ENCODE peak calls at places on chromosomes 6 and 20, in four cellular contexts. P is SK-N-SH, K is K562, S is H1. D is an unnamed sample.

GRCh38 chr6:64415936-64416335 is 780.3 kb downstream of the PHF3 start:
- DNase-seq in S (no peak), K (no peak), P (no peak), D (no peak)

GRCh38 chr20:1441133-1441532 is 25.5 kb downstream of the NSFL1C start:
- DNase-seq in P (no peak), K (no peak), S (no peak), D (no peak)

GRCh38 chr6:148790817-148791216 is 44.0 kb downstream of the UST start:
- DNase-seq in P (no peak), S (no peak), K (no peak), D (no peak)

GRCh38 chr20:59178983-59179595 is 15.5 kb downstream of the ZNF831 start:
- DNase-seq in K (no peak), P (no peak), S (no peak), D (no peak)

GRCh38 chr6:21780601-21781000 is 187.1 kb downstream of the SOX4 start:
- DNase-seq in P (no peak), K (no peak), S (no peak), D (no peak)

GRCh38 chr6:20348091-20348490 is 53.6 kb upstream of the E2F3 start:
- DNase-seq in K (no peak), S (no peak), P (no peak), D (no peak)

GRCh38 chr6:12229332-12229731 is 60.8 kb upstream of the EDN1 start:
- DNase-seq in K (no peak), P (no peak), S (no peak), D (no peak)

GRCh38 chr6:80163754-80164187 is 57.3 kb downstream of the BCKDHB start:
- DNase-seq in S (no peak), K (no peak), P (no peak), D (no peak)

GRCh38 chr20:42432485-42432884 is 757.2 kb downstream of the PTPRT start:
- DNase-seq in K (no peak), P (no peak), S (no peak), D (no peak)

GRCh38 chr20:45518282-45518681 is 2.9 kb upstream of the SPINT3 start:
- DNase-seq in S (no peak), K (no peak), P (no peak), D (no peak)

GRCh38 chr6:593139-593906 is 63.6 kb downstream of the HUS1B start:
- DNase-seq in P (peak), K (peak), S (no peak), D (peak)

GRCh38 chr20:63546256-63546655 is 1.3 kb downstream of the SRMS start:
- DNase-seq in S (no peak), K (no peak), P (no peak), D (no peak)

GRCh38 chr20:58268936-58269619 is 40.4 kb upstream of the RAB22A start:
- DNase-seq in K (peak), S (no peak), P (no peak), D (no peak)

GRCh38 chr20:35617397-35618031 is 1.9 kb downstream of the SPAG4 start:
- DNase-seq in K (peak), S (no peak), P (peak), D (peak)

GRCh38 chr20:20864346-20865096 is 152.1 kb upstream of the RALGAPA2 start:
- DNase-seq in P (no peak), K (peak), S (no peak), D (no peak)

GRCh38 chr6:76792394-76792793 is 670.9 kb downstream of the HTR1B start:
- DNase-seq in S (no peak), P (no peak), K (no peak), D (no peak)

GRCh38 chr6:107769053-107769658 is 55.0 kb downstream of the SCML4 start:
- DNase-seq in P (no peak), S (no peak), K (no peak), D (no peak)

GRCh38 chr6:45105170-45105820 is 222.8 kb upstream of the RUNX2 start:
- DNase-seq in P (no peak), S (no peak), K (no peak), D (no peak)

GRCh38 chr20:16486532-16486931 is 86.7 kb downstream of the KIF16B start:
- DNase-seq in P (no peak), K (no peak), S (no peak), D (no peak)

GRCh38 chr20:21124190-21124589 is 1.7 kb upstream of the KIZ start:
- DNase-seq in S (no peak), K (no peak), P (no peak), D (no peak)

GRCh38 chr6:1208876-1209275 is 103.0 kb upstream of the FOXQ1 start:
- DNase-seq in P (no peak), K (no peak), S (no peak), D (no peak)

GRCh38 chr20:64045346-64046011 is 4.0 kb downstream of the SOX18 start:
- DNase-seq in S (no peak), K (no peak), P (no peak), D (no peak)

GRCh38 chr6:4817551-4817950 is 41.3 kb downstream of the CDYL start:
- DNase-seq in K (no peak), S (no peak), P (no peak), D (no peak)

GRCh38 chr20:61868466-61869090 is 197.1 kb downstream of the TAF4 start:
- DNase-seq in K (no peak), P (no peak), S (no peak), D (no peak)

GRCh38 chr6:68211242-68211795 is 423.8 kb upstream of the ADGRB3 start:
- DNase-seq in S (no peak), P (no peak), K (no peak), D (no peak)

GRCh38 chr20:37245671-37246237 is 15.9 kb downstream of the GHRH start:
- DNase-seq in K (no peak), S (no peak), P (no peak), D (peak)

GRCh38 chr6:41780623-41781301 is at the start of gene PRICKLE4:
- DNase-seq in S (no peak), P (peak), K (peak), D (peak)

GRCh38 chr20:4897600-4897999 is 103.7 kb downstream of the SLC23A2 start:
- DNase-seq in S (no peak), K (no peak), P (no peak), D (no peak)

GRCh38 chr6:6740595-6740994 is 152.1 kb downstream of the LY86 start:
- DNase-seq in P (no peak), S (no peak), K (no peak), D (no peak)

GRCh38 chr6:138546733-138547185 is 47.5 kb upstream of the NHSL1 start:
- DNase-seq in S (no peak), K (no peak), P (no peak), D (no peak)

GRCh38 chr6:130409394-130410095 is 43.7 kb downstream of the TMEM200A start:
- DNase-seq in K (no peak), P (no peak), S (no peak), D (no peak)

GRCh38 chr20:58700121-58700780 is 7.7 kb downstream of the NPEPL1 start:
- DNase-seq in S (no peak), K (no peak), P (no peak), D (peak)

GRCh38 chr20:48471734-48472408 is 355.9 kb downstream of the PREX1 start:
- DNase-seq in P (no peak), S (no peak), K (no peak), D (no peak)

GRCh38 chr6:19472168-19472567 is 365.0 kb upstream of the ID4 start:
- DNase-seq in P (no peak), S (no peak), K (no peak), D (no peak)

GRCh38 chr6:54192993-54193392 is 81.8 kb downstream of the MLIP start:
- DNase-seq in S (no peak), P (no peak), K (no peak), D (no peak)

GRCh38 chr6:1917628-1918371 is 308.1 kb downstream of the FOXC1 start:
- DNase-seq in P (no peak), K (no peak), S (peak), D (no peak)

GRCh38 chr6:126422912-126423311 is 83.0 kb downstream of the CENPW start:
- DNase-seq in K (no peak), P (no peak), S (no peak), D (no peak)
- TF ChIP-seq TEAD4 in K (no peak), P (no peak), S (no peak), D (no peak)

DNA sequence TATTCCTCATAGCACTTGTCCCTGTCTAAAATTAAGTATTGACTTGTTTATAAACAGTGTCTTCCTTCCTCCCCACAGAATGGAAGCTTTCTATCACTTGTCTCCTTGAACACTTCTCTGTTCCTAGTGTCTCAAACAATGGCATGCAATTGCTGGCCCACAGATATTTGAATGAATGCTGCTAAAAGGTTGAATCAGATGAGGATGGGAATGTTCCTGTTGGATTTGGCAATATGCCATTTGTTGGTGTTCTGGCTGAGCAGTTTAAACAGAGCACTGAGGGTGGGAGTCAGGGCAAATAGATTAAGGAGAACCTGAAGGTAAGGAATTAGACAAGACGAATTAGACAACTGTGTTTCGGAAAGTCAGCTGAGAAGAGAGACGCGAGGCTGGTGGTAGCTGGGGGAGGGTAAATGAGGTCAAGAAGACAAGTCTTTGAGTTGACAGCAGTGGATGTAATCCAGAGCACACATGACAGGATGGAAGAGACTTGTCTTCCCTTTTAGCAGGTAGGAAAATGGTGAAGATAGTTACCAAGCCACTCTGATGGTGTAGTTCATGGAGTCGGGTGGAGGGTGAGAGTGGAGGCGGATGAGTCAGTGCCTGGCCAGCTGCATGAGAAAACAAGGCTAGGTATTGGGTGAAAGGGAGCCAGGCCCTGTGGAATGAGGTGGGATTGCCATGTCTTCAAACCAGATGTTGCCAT is 58.3 kb upstream of the GNRH2 start:
- DNase-seq in K (peak), S (no peak), P (no peak), D (no peak)
- TF ChIP-seq TEAD4 in K (no peak), S (no peak), P (no peak), D (no peak)

DNA sequence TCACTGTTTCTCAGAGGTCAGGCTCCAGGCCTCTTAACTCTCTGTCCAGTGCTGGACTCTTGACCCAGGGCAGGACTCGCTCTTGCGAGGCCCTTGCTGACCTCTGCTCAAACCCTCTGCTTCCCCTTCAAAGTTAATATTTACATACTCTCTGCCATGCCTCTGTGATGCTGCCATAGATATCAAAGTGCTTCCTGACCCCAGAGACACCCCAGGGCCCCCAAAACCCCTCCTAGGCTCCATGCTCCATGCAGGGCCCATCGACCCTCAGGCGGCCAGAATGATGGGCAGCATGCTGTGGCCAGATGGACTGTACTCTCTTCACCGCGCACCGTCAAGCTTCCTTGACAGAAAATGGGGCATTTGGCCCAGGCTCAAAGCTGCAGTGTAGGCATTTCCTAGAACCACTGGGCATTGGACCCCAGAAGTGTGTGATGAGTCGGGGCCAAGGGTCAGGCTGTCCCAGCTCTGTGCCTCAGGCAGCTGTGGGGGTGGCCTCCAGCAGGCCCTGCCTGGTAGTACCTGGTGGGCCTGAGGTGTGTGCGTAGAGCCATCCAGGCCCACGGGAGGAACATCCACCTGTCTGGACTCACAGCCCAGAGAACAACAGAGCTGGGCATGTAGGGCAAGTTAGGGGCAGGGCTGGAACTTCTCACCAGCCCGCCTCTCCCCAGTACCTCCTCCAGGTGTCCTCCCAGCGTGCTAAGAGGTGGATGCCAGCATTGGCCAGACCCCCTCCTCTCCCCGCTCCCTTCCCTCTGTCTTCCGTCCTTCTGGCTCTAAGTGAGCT is 142.8 kb downstream of the VEGFA start:
- DNase-seq in K (no peak), P (no peak), S (no peak), D (no peak)
- TF ChIP-seq TEAD4 in K (no peak), P (no peak), S (no peak), D (no peak)

DNA sequence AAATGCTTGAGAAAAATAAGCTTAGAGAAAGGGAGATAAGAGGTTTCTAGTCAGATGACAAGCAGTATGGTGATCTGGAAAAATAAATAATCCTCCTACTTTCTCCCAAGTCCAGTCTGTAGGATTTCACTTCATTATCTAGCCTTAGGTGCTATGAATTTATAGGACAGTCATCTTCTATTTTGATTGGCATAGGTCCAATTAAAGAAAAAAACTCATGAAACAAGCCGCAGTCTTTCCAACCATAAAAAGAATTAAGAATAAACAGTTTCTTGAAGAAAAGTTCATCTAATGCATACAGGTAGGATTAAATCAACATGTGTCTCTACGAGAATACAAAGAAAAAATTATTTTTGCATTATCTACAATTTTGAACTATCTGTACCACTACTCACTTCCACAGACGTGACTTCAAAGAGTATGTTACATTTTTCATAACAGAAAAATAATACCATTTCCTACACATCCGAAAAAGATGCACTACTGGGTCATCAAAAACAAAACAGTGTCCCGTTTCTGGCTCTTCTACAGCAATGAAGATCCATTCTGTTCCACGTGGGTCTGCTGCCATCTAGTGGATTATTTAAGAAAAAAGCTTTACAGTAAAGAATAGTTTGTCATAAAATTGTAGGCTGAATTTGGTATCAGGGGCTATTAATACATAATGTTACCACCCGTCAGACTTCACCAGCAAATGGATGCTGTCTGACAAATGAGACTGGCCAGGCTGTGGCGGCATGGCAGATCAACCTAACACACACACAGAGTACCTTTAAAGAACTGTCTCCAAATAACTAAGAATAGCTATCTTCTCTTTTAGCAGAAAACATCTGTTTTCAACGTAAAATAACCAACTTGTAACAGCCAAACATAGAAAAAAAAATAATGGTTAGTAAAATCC is 28.9 kb downstream of the STX7 start:
- DNase-seq in K (peak), S (no peak), P (peak), D (no peak)
- TF ChIP-seq TEAD4 in K (no peak), S (no peak), P (no peak), D (no peak)

DNA sequence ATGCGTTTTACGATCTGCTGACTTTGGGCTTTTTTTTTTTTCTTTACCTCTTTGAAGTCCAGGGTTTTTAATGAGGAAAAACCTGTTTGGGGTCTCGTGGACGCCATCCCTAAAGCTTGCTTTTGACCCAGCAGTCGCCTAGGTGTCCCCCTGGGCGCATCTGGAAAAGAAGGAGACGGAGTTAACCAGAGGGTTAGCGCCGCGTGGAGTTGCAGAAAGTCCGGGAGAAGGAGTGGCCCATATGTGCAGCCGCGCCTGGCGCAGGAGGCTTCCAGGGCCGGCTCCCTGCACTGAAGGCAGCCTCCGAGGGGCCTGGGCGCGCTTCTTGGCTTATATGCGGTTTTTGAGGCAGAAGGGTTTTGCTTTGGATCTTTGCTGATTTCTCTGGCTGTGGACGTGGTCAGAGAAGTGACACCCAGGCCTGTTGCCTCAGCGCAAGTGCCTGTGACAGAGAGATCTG is 926 bp downstream of the TMEM181 start:
- DNase-seq in S (no peak), P (peak), K (no peak), D (no peak)
- TF ChIP-seq TEAD4 in S (no peak), P (no peak), K (no peak), D (no peak)